ENCODE peak calls at places on chromosomes 3 and 15, in ten cellular contexts. One of them, this sample, is unnamed.

GRCh38 chr3:43162573-43163084 is 56.8 kb upstream of the POMGNT2 start:
- DNase-seq in fibroblast of pulmonary artery: no peak
- DNase-seq in A549: no peak
- DNase-seq in upper lobe of right lung: no peak
- DNase-seq in GM13976: no peak
- DNase-seq in HepG2: no peak
- DNase-seq in kidney: no peak
- DNase-seq in colonic mucosa: no peak
- DNase-seq in H9: no peak
- DNase-seq in heart left ventricle: no peak
- DNase-seq in this sample: no peak

GRCh38 chr3:14300721-14301377 is 101.6 kb upstream of the SLC6A6 start:
- DNase-seq in fibroblast of pulmonary artery: no peak
- DNase-seq in A549: no peak
- DNase-seq in upper lobe of right lung: no peak
- DNase-seq in GM13976: no peak
- DNase-seq in HepG2: no peak
- DNase-seq in kidney: no peak
- DNase-seq in colonic mucosa: no peak
- DNase-seq in H9: no peak
- DNase-seq in heart left ventricle: peak; percentile 36
- DNase-seq in this sample: no peak

GRCh38 chr3:127674099-127674792 is 1.5 kb downstream of the ABTB1 start:
- DNase-seq in fibroblast of pulmonary artery: no peak
- DNase-seq in A549: no peak
- DNase-seq in upper lobe of right lung: peak; percentile 53
- DNase-seq in GM13976: no peak
- DNase-seq in HepG2: no peak
- DNase-seq in kidney: peak; percentile 66
- DNase-seq in colonic mucosa: no peak
- DNase-seq in H9: no peak
- DNase-seq in heart left ventricle: no peak
- DNase-seq in this sample: peak; percentile 78

GRCh38 chr3:79872483-79872882 is 104.7 kb upstream of the ROBO1 start:
- DNase-seq in fibroblast of pulmonary artery: peak; percentile 78
- DNase-seq in A549: peak; percentile 58
- DNase-seq in upper lobe of right lung: no peak
- DNase-seq in GM13976: no peak
- DNase-seq in HepG2: no peak
- DNase-seq in kidney: no peak
- DNase-seq in colonic mucosa: no peak
- DNase-seq in H9: no peak
- DNase-seq in heart left ventricle: no peak
- DNase-seq in this sample: no peak

GRCh38 chr15:58185439-58185838 is 47.3 kb downstream of the AQP9 start:
- DNase-seq in fibroblast of pulmonary artery: peak; percentile 58
- DNase-seq in A549: no peak
- DNase-seq in upper lobe of right lung: no peak
- DNase-seq in GM13976: peak; percentile 30
- DNase-seq in HepG2: no peak
- DNase-seq in kidney: no peak
- DNase-seq in colonic mucosa: no peak
- DNase-seq in H9: no peak
- DNase-seq in heart left ventricle: no peak
- DNase-seq in this sample: no peak

GRCh38 chr3:126969586-126969985 is 13.3 kb upstream of the PLXNA1 start:
- DNase-seq in fibroblast of pulmonary artery: no peak
- DNase-seq in A549: no peak
- DNase-seq in upper lobe of right lung: no peak
- DNase-seq in GM13976: no peak
- DNase-seq in HepG2: no peak
- DNase-seq in kidney: peak; percentile 63
- DNase-seq in colonic mucosa: no peak
- DNase-seq in H9: no peak
- DNase-seq in heart left ventricle: no peak
- DNase-seq in this sample: no peak

GRCh38 chr15:61295239-61295638 is 66.1 kb upstream of the RORA start:
- DNase-seq in fibroblast of pulmonary artery: no peak
- DNase-seq in A549: no peak
- DNase-seq in upper lobe of right lung: no peak
- DNase-seq in GM13976: no peak
- DNase-seq in HepG2: no peak
- DNase-seq in kidney: no peak
- DNase-seq in colonic mucosa: no peak
- DNase-seq in H9: no peak
- DNase-seq in heart left ventricle: no peak
- DNase-seq in this sample: no peak

GRCh38 chr3:156174229-156174847 is 54.0 kb downstream of the KCNAB1 start:
- DNase-seq in fibroblast of pulmonary artery: peak; percentile 76
- DNase-seq in A549: peak; percentile 34
- DNase-seq in upper lobe of right lung: no peak
- DNase-seq in GM13976: no peak
- DNase-seq in HepG2: peak; percentile 8
- DNase-seq in kidney: no peak
- DNase-seq in colonic mucosa: no peak
- DNase-seq in H9: no peak
- DNase-seq in heart left ventricle: no peak
- DNase-seq in this sample: no peak

GRCh38 chr3:48798998-48799397 is 48.7 kb downstream of the PRKAR2A start:
- DNase-seq in fibroblast of pulmonary artery: peak; percentile 47
- DNase-seq in A549: peak; percentile 39
- DNase-seq in upper lobe of right lung: no peak
- DNase-seq in GM13976: no peak
- DNase-seq in HepG2: peak; percentile 16
- DNase-seq in kidney: no peak
- DNase-seq in colonic mucosa: peak; percentile 62
- DNase-seq in H9: no peak
- DNase-seq in heart left ventricle: no peak
- DNase-seq in this sample: no peak

GRCh38 chr3:31765856-31766255 is 215.2 kb downstream of the OSBPL10 start:
- DNase-seq in fibroblast of pulmonary artery: no peak
- DNase-seq in A549: no peak
- DNase-seq in upper lobe of right lung: no peak
- DNase-seq in GM13976: no peak
- DNase-seq in HepG2: no peak
- DNase-seq in kidney: no peak
- DNase-seq in colonic mucosa: no peak
- DNase-seq in H9: no peak
- DNase-seq in heart left ventricle: no peak
- DNase-seq in this sample: no peak

GRCh38 chr3:42908675-42909074 is 2.7 kb downstream of the ZNF662 start:
- DNase-seq in fibroblast of pulmonary artery: no peak
- DNase-seq in A549: no peak
- DNase-seq in upper lobe of right lung: no peak
- DNase-seq in GM13976: no peak
- DNase-seq in HepG2: no peak
- DNase-seq in kidney: no peak
- DNase-seq in colonic mucosa: no peak
- DNase-seq in H9: no peak
- DNase-seq in heart left ventricle: no peak
- DNase-seq in this sample: no peak

GRCh38 chr3:16589867-16590624 is 15.2 kb downstream of the DAZL start:
- DNase-seq in fibroblast of pulmonary artery: no peak
- DNase-seq in A549: no peak
- DNase-seq in upper lobe of right lung: no peak
- DNase-seq in GM13976: peak; percentile 45
- DNase-seq in HepG2: no peak
- DNase-seq in kidney: no peak
- DNase-seq in colonic mucosa: no peak
- DNase-seq in H9: no peak
- DNase-seq in heart left ventricle: no peak
- DNase-seq in this sample: no peak

GRCh38 chr3:134374791-134375541 is 719 bp upstream of the AMOTL2 start:
- DNase-seq in fibroblast of pulmonary artery: no peak
- DNase-seq in A549: peak; percentile 82
- DNase-seq in upper lobe of right lung: peak; percentile 79
- DNase-seq in GM13976: no peak
- DNase-seq in HepG2: peak; percentile 29
- DNase-seq in kidney: peak; percentile 83
- DNase-seq in colonic mucosa: peak; percentile 81
- DNase-seq in H9: peak; percentile 93
- DNase-seq in heart left ventricle: peak; percentile 61
- DNase-seq in this sample: no peak

GRCh38 chr3:27423463-27423862 is 54.3 kb upstream of the NEK10 start:
- DNase-seq in fibroblast of pulmonary artery: peak; percentile 52
- DNase-seq in A549: no peak
- DNase-seq in upper lobe of right lung: no peak
- DNase-seq in GM13976: no peak
- DNase-seq in HepG2: no peak
- DNase-seq in kidney: no peak
- DNase-seq in colonic mucosa: no peak
- DNase-seq in H9: no peak
- DNase-seq in heart left ventricle: no peak
- DNase-seq in this sample: no peak

GRCh38 chr3:100554373-100554676 is 55.1 kb upstream of the ADGRG7 start:
- DNase-seq in fibroblast of pulmonary artery: no peak
- DNase-seq in A549: no peak
- DNase-seq in upper lobe of right lung: no peak
- DNase-seq in GM13976: no peak
- DNase-seq in HepG2: no peak
- DNase-seq in kidney: no peak
- DNase-seq in colonic mucosa: no peak
- DNase-seq in H9: no peak
- DNase-seq in heart left ventricle: no peak
- DNase-seq in this sample: no peak

GRCh38 chr15:51863131-51863530 is 33.7 kb downstream of the TMOD3 start:
- DNase-seq in fibroblast of pulmonary artery: no peak
- DNase-seq in A549: no peak
- DNase-seq in upper lobe of right lung: no peak
- DNase-seq in GM13976: no peak
- DNase-seq in HepG2: no peak
- DNase-seq in kidney: no peak
- DNase-seq in colonic mucosa: no peak
- DNase-seq in H9: no peak
- DNase-seq in heart left ventricle: no peak
- DNase-seq in this sample: no peak

GRCh38 chr3:151016421-151016820 is 43.9 kb upstream of the CLRN1 start:
- DNase-seq in fibroblast of pulmonary artery: peak; percentile 24
- DNase-seq in A549: no peak
- DNase-seq in upper lobe of right lung: no peak
- DNase-seq in GM13976: no peak
- DNase-seq in HepG2: no peak
- DNase-seq in kidney: no peak
- DNase-seq in colonic mucosa: no peak
- DNase-seq in H9: no peak
- DNase-seq in heart left ventricle: no peak
- DNase-seq in this sample: no peak

GRCh38 chr3:189458536-189458935 is 172.7 kb upstream of the TP63 start:
- DNase-seq in fibroblast of pulmonary artery: no peak
- DNase-seq in A549: no peak
- DNase-seq in upper lobe of right lung: no peak
- DNase-seq in GM13976: no peak
- DNase-seq in HepG2: no peak
- DNase-seq in kidney: peak; percentile 14
- DNase-seq in colonic mucosa: no peak
- DNase-seq in H9: no peak
- DNase-seq in heart left ventricle: no peak
- DNase-seq in this sample: no peak

GRCh38 chr3:40989141-40990061 is 209.9 kb upstream of the CTNNB1 start:
- DNase-seq in fibroblast of pulmonary artery: peak; percentile 11
- DNase-seq in A549: no peak
- DNase-seq in upper lobe of right lung: no peak
- DNase-seq in GM13976: no peak
- DNase-seq in HepG2: no peak
- DNase-seq in kidney: no peak
- DNase-seq in colonic mucosa: no peak
- DNase-seq in H9: no peak
- DNase-seq in heart left ventricle: no peak
- DNase-seq in this sample: no peak

GRCh38 chr15:64185331-64185911 is 22.6 kb upstream of the PPIB start:
- DNase-seq in fibroblast of pulmonary artery: no peak
- DNase-seq in A549: no peak
- DNase-seq in upper lobe of right lung: no peak
- DNase-seq in GM13976: no peak
- DNase-seq in HepG2: no peak
- DNase-seq in kidney: no peak
- DNase-seq in colonic mucosa: no peak
- DNase-seq in H9: no peak
- DNase-seq in heart left ventricle: no peak
- DNase-seq in this sample: no peak
- TF ChIP-seq CTCF in fibroblast of pulmonary artery: no peak
- TF ChIP-seq CTCF in A549: no peak
- TF ChIP-seq CTCF in upper lobe of right lung: no peak
- TF ChIP-seq CTCF in GM13976: no peak
- TF ChIP-seq CTCF in HepG2: no peak
- TF ChIP-seq CTCF in kidney: no peak
- TF ChIP-seq CTCF in colonic mucosa: no peak
- TF ChIP-seq CTCF in H9: no peak
- TF ChIP-seq CTCF in heart left ventricle: no peak
- TF ChIP-seq CTCF in this sample: no peak

GRCh38 chr3:191065183-191065805 is 133.7 kb upstream of the OSTN start:
- DNase-seq in fibroblast of pulmonary artery: peak; percentile 46
- DNase-seq in A549: no peak
- DNase-seq in upper lobe of right lung: no peak
- DNase-seq in GM13976: no peak
- DNase-seq in HepG2: no peak
- DNase-seq in kidney: no peak
- DNase-seq in colonic mucosa: no peak
- DNase-seq in H9: no peak
- DNase-seq in heart left ventricle: no peak
- DNase-seq in this sample: no peak
- TF ChIP-seq CTCF in fibroblast of pulmonary artery: no peak
- TF ChIP-seq CTCF in A549: no peak
- TF ChIP-seq CTCF in upper lobe of right lung: no peak
- TF ChIP-seq CTCF in GM13976: no peak
- TF ChIP-seq CTCF in HepG2: no peak
- TF ChIP-seq CTCF in kidney: no peak
- TF ChIP-seq CTCF in colonic mucosa: no peak
- TF ChIP-seq CTCF in H9: no peak
- TF ChIP-seq CTCF in heart left ventricle: no peak
- TF ChIP-seq CTCF in this sample: no peak

GRCh38 chr15:101068961-101069734 is 150.0 kb downstream of the LRRK1 start:
- DNase-seq in fibroblast of pulmonary artery: peak; percentile 50
- DNase-seq in A549: peak; percentile 17
- DNase-seq in upper lobe of right lung: no peak
- DNase-seq in GM13976: no peak
- DNase-seq in HepG2: peak; percentile 87
- DNase-seq in kidney: peak; percentile 68
- DNase-seq in colonic mucosa: no peak
- DNase-seq in H9: peak; percentile 96
- DNase-seq in heart left ventricle: no peak
- DNase-seq in this sample: peak; percentile 87
- TF ChIP-seq CTCF in fibroblast of pulmonary artery: no peak
- TF ChIP-seq CTCF in A549: no peak
- TF ChIP-seq CTCF in upper lobe of right lung: peak; percentile 30
- TF ChIP-seq CTCF in GM13976: no peak
- TF ChIP-seq CTCF in HepG2: peak; percentile 64
- TF ChIP-seq CTCF in kidney: no peak
- TF ChIP-seq CTCF in colonic mucosa: no peak
- TF ChIP-seq CTCF in H9: peak; percentile 66
- TF ChIP-seq CTCF in heart left ventricle: no peak
- TF ChIP-seq CTCF in this sample: peak; percentile 60

DNA sequence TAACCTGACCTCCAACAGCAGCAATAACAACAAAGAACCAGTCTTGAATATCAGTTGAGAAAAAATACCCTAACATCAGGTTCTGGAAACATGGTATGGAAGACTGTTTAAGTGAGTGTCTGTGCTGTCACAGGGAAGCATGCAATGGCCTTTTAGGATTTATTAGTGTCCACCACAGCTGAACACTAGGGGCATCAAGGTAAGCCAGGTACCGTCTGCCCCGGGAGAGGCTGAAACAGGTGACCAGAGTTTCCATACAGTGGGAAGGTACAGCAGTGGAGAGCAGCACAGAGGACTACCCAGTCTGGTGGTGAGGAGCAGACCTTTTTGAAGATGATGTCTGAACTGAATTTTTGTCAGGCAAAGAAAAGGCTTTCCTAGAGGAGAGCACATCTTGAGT is 18.4 kb downstream of the ZDHHC23 start:
- DNase-seq in fibroblast of pulmonary artery: no peak
- DNase-seq in A549: no peak
- DNase-seq in upper lobe of right lung: no peak
- DNase-seq in GM13976: no peak
- DNase-seq in HepG2: no peak
- DNase-seq in kidney: no peak
- DNase-seq in colonic mucosa: no peak
- DNase-seq in H9: no peak
- DNase-seq in heart left ventricle: no peak
- DNase-seq in this sample: no peak
- TF ChIP-seq CTCF in fibroblast of pulmonary artery: no peak
- TF ChIP-seq CTCF in A549: no peak
- TF ChIP-seq CTCF in upper lobe of right lung: no peak
- TF ChIP-seq CTCF in GM13976: no peak
- TF ChIP-seq CTCF in HepG2: no peak
- TF ChIP-seq CTCF in kidney: no peak
- TF ChIP-seq CTCF in colonic mucosa: no peak
- TF ChIP-seq CTCF in H9: peak; percentile 49
- TF ChIP-seq CTCF in heart left ventricle: no peak
- TF ChIP-seq CTCF in this sample: no peak

This sample was measured in chondrocyte.